ENCODE peak calls at places on chromosomes 7 and 10, in four cellular contexts. W is SK-N-MC, Q is kidney epithelial cell, J is PC-9. O is an unnamed sample.

GRCh38 chr7:68697821-68698280 is 900.4 kb upstream of the AUTS2 start:
- DNase-seq in W (no peak), Q (no peak), J (no peak), O (no peak)

GRCh38 chr10:95454356-95454755 is 106.8 kb downstream of the SORBS1 start:
- DNase-seq in W (no peak), Q (no peak), J (no peak), O (no peak)

GRCh38 chr7:150964593-150965111 is 13.5 kb downstream of the KCNH2 start:
- DNase-seq in W (no peak), Q (no peak), J (peak; percentile 34), O (no peak)

GRCh38 chr10:94303929-94304328 is 58.8 kb downstream of the NOC3L start:
- DNase-seq in W (no peak), Q (no peak), J (no peak), O (no peak)

GRCh38 chr10:6301482-6302083 is 98.9 kb downstream of the PFKFB3 start:
- DNase-seq in W (no peak), Q (no peak), J (no peak), O (no peak)

GRCh38 chr7:123366991-123367390 is 167.2 kb upstream of the SLC13A1 start:
- DNase-seq in W (no peak), Q (no peak), J (no peak), O (no peak)

GRCh38 chr7:70695804-70696104 is 436.2 kb upstream of the GALNT17 start:
- DNase-seq in W (no peak), Q (no peak), J (no peak), O (no peak)

GRCh38 chr7:91082038-91082437 is 182.2 kb upstream of the FZD1 start:
- DNase-seq in W (no peak), Q (no peak), J (no peak), O (peak; percentile 65)

GRCh38 chr7:47465191-47465590 is 116.7 kb downstream of the TNS3 start:
- DNase-seq in W (no peak), Q (no peak), J (no peak), O (no peak)

GRCh38 chr10:112557197-112557596 is 110.2 kb downstream of the VTI1A start:
- DNase-seq in W (no peak), Q (no peak), J (no peak), O (no peak)

GRCh38 chr10:114674321-114674720 is 16.2 kb upstream of the ABLIM1 start:
- DNase-seq in W (no peak), Q (no peak), J (no peak), O (no peak)

GRCh38 chr7:17444673-17445072 is 146.2 kb downstream of the AHR start:
- DNase-seq in W (no peak), Q (peak; percentile 43), J (peak; percentile 34), O (peak; percentile 13)

GRCh38 chr10:61337741-61338140 is 115.4 kb downstream of the TMEM26 start:
- DNase-seq in W (no peak), Q (no peak), J (no peak), O (no peak)

GRCh38 chr7:2217716-2218443 is 14.9 kb downstream of the MAD1L1 start:
- DNase-seq in W (no peak), Q (no peak), J (no peak), O (no peak)

GRCh38 chr10:689433-690226 is at the start of gene DIP2C:
- DNase-seq in W (no peak), Q (no peak), J (peak; percentile 19), O (peak; percentile 81)

GRCh38 chr7:64613653-64614052 is 50.8 kb upstream of the ZNF680 start:
- DNase-seq in W (no peak), Q (no peak), J (no peak), O (no peak)

GRCh38 chr7:152158801-152159587 is 133.5 kb downstream of the GALNT11 start:
- DNase-seq in W (no peak), Q (no peak), J (no peak), O (no peak)
- H3K4me3 ChIP-seq in W (no peak overlapping the region), Q (no peak overlapping the region), J (no peak overlapping the region), O (no peak overlapping the region)

GRCh38 chr10:27526242-27526641 is 22.1 kb downstream of the RAB18 start:
- DNase-seq in W (no peak), Q (no peak), J (no peak), O (no peak)
- H3K4me3 ChIP-seq in W (no peak overlapping the region), Q (no peak overlapping the region), J (no peak overlapping the region), O (no peak overlapping the region)

GRCh38 chr10:89836840-89837172 is 135.4 kb downstream of the KIF20B start:
- DNase-seq in W (no peak), Q (no peak), J (no peak), O (no peak)
- H3K4me3 ChIP-seq in W (no peak overlapping the region), Q (peak overlapping the region; percentile 40), J (no peak overlapping the region), O (no peak overlapping the region)

DNA sequence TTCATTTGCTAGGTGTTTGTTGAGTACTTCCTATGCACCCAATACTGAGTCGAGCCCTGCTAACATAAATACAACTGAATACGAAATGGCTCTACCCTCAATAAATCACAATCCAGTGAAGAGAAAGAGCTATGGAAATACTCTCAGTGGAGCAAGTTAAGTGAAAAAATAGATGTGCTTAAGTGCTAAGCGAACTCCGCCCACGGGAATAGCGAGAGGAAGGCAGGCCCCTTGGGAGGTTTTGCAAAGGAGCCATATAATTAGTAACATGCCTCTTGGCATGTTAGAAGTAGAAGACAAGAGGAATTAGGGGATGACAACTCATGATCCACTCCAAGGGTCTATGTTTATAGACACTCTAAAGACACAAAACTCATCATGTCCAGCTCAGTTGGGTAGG is 42.8 kb upstream of the TSPAN33 start:
- DNase-seq in W (peak; percentile 94), Q (no peak), J (no peak), O (no peak)
- H3K4me3 ChIP-seq in W (peak overlapping the region; percentile 64), Q (no peak overlapping the region), J (no peak overlapping the region), O (no peak overlapping the region)

GRCh38 chr10:36451391-36451790 is 674.0 kb upstream of the ANKRD30A start:
- DNase-seq in W (no peak), Q (no peak), J (no peak), O (no peak)

GRCh38 chr10:36448760-36449681 is 676.4 kb upstream of the ANKRD30A start:
- DNase-seq in W (no peak), Q (no peak), J (no peak), O (no peak)

GRCh38 chr10:36452851-36453250 is 672.5 kb upstream of the ANKRD30A start:
- DNase-seq in W (no peak), Q (no peak), J (no peak), O (no peak)

GRCh38 chr10:36446873-36447272 is 678.5 kb upstream of the ANKRD30A start:
- DNase-seq in W (no peak), Q (no peak), J (no peak), O (no peak)

GRCh38 chr10:36450385-36450784 is 675.0 kb upstream of the ANKRD30A start:
- DNase-seq in W (no peak), Q (no peak), J (no peak), O (no peak)
- H3K4me3 ChIP-seq in W (no peak overlapping the region), Q (no peak overlapping the region), J (no peak overlapping the region), O (no peak overlapping the region)

DNA sequence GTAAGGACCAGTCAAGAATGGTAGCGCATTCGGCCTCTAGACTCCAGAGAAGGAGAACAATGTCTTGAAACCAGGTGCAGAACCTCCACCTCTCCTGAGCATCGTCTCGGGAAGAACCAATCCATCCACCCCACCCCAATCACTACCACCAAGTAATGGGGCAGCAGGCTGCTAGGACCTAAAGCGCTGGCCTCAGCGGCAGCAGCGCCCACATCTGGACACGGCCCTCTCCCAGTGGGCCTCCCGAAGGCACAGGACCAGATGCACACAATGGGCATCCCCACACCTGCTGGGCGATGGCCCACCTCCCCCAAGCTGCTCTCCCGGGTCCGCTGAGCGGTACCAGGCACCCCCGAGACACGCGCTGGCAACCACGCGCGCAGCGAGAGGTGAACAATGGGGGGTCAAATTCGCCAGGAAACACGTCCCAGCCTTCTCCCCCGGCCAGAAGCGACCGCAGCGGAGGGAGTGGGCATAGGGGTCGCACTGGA is 631 bp downstream of the CTTNBP2 start:
- DNase-seq in W (no peak), Q (no peak), J (no peak), O (no peak)
- H3K4me3 ChIP-seq in W (peak overlapping the region; percentile 81), Q (peak overlapping the region; percentile 90), J (no peak overlapping the region), O (peak overlapping the region; percentile 37)

GRCh38 chr7:20797174-20798080 is 10.7 kb upstream of the SP8 start:
- DNase-seq in W (no peak), Q (no peak), J (no peak), O (peak; percentile 9)
- H3K4me3 ChIP-seq in W (peak overlapping the region; percentile 76), Q (peak overlapping the region; percentile 18), J (peak overlapping the region; percentile 54), O (peak overlapping the region; percentile 45)

GRCh38 chr10:22475527-22475856 is 130.2 kb downstream of the SPAG6 start:
- DNase-seq in W (no peak), Q (no peak), J (no peak), O (no peak)
- H3K4me3 ChIP-seq in W (no peak overlapping the region), Q (peak overlapping the region; percentile 35), J (no peak overlapping the region), O (no peak overlapping the region)

O was measured in SJSA1.